ENCODE peak calls at places on chromosome 18, in nine cellular contexts. One of them, this sample, is unnamed.
A peak's percentile ranks its signal among the peaks of the same experiment; 100 is the strongest.

GRCh38 chr18:38698108-38698507 is 1132.5 kb upstream of the CELF4 start:
- DNase-seq in A549: no peak
- DNase-seq in NB4: no peak
- DNase-seq in Peyer's patch: no peak
- DNase-seq in uterus: no peak
- DNase-seq in upper lobe of left lung: no peak
- DNase-seq in heart left ventricle: no peak
- DNase-seq in body of pancreas: no peak
- DNase-seq in ovary: no peak
- DNase-seq in this sample: no peak

GRCh38 chr18:32441536-32441935 is 29.1 kb downstream of the GAREM1 start:
- DNase-seq in A549: no peak
- DNase-seq in NB4: no peak
- DNase-seq in Peyer's patch: no peak
- DNase-seq in uterus: no peak
- DNase-seq in upper lobe of left lung: no peak
- DNase-seq in heart left ventricle: no peak
- DNase-seq in body of pancreas: no peak
- DNase-seq in ovary: no peak
- DNase-seq in this sample: no peak

GRCh38 chr18:63590368-63590767 is 3.2 kb downstream of the SERPINB13 start:
- DNase-seq in A549: no peak
- DNase-seq in NB4: peak; percentile 97
- DNase-seq in Peyer's patch: no peak
- DNase-seq in uterus: no peak
- DNase-seq in upper lobe of left lung: peak; percentile 61
- DNase-seq in heart left ventricle: no peak
- DNase-seq in body of pancreas: no peak
- DNase-seq in ovary: no peak
- DNase-seq in this sample: no peak

GRCh38 chr18:6561029-6561861 is 146.5 kb upstream of the L3MBTL4 start:
- DNase-seq in A549: no peak
- DNase-seq in NB4: peak; percentile 68
- DNase-seq in Peyer's patch: no peak
- DNase-seq in uterus: peak; percentile 60
- DNase-seq in upper lobe of left lung: peak; percentile 88
- DNase-seq in heart left ventricle: no peak
- DNase-seq in body of pancreas: peak; percentile 81
- DNase-seq in ovary: peak; percentile 81
- DNase-seq in this sample: peak; percentile 64

GRCh38 chr18:73244411-73244810 is 376.6 kb upstream of the NETO1 start:
- DNase-seq in A549: no peak
- DNase-seq in NB4: no peak
- DNase-seq in Peyer's patch: no peak
- DNase-seq in uterus: no peak
- DNase-seq in upper lobe of left lung: no peak
- DNase-seq in heart left ventricle: no peak
- DNase-seq in body of pancreas: no peak
- DNase-seq in ovary: no peak
- DNase-seq in this sample: no peak

GRCh38 chr18:24656571-24656971 is 196.1 kb downstream of the HRH4 start:
- DNase-seq in A549: no peak
- DNase-seq in NB4: peak; percentile 63
- DNase-seq in Peyer's patch: no peak
- DNase-seq in uterus: peak; percentile 28
- DNase-seq in upper lobe of left lung: no peak
- DNase-seq in heart left ventricle: no peak
- DNase-seq in body of pancreas: no peak
- DNase-seq in ovary: no peak
- DNase-seq in this sample: no peak

GRCh38 chr18:52288403-52289004 is 51.5 kb upstream of the DCC start:
- DNase-seq in A549: no peak
- DNase-seq in NB4: peak; percentile 19
- DNase-seq in Peyer's patch: no peak
- DNase-seq in uterus: no peak
- DNase-seq in upper lobe of left lung: peak; percentile 31
- DNase-seq in heart left ventricle: no peak
- DNase-seq in body of pancreas: peak; percentile 24
- DNase-seq in ovary: no peak
- DNase-seq in this sample: peak; percentile 55

GRCh38 chr18:43656547-43656946 is 379.3 kb upstream of the SYT4 start:
- DNase-seq in A549: no peak
- DNase-seq in NB4: no peak
- DNase-seq in Peyer's patch: no peak
- DNase-seq in uterus: no peak
- DNase-seq in upper lobe of left lung: no peak
- DNase-seq in heart left ventricle: no peak
- DNase-seq in body of pancreas: no peak
- DNase-seq in ovary: no peak
- DNase-seq in this sample: no peak

GRCh38 chr18:28411806-28412205 is 234.9 kb upstream of the CDH2 start:
- DNase-seq in A549: no peak
- DNase-seq in NB4: no peak
- DNase-seq in Peyer's patch: no peak
- DNase-seq in uterus: no peak
- DNase-seq in upper lobe of left lung: no peak
- DNase-seq in heart left ventricle: no peak
- DNase-seq in body of pancreas: no peak
- DNase-seq in ovary: no peak
- DNase-seq in this sample: no peak

GRCh38 chr18:6401687-6402086 is 13.0 kb downstream of the L3MBTL4 start:
- DNase-seq in A549: no peak
- DNase-seq in NB4: peak; percentile 7
- DNase-seq in Peyer's patch: no peak
- DNase-seq in uterus: no peak
- DNase-seq in upper lobe of left lung: no peak
- DNase-seq in heart left ventricle: no peak
- DNase-seq in body of pancreas: no peak
- DNase-seq in ovary: no peak
- DNase-seq in this sample: peak; percentile 53

GRCh38 chr18:33132657-33133056 is 307.9 kb downstream of the CCDC178 start:
- DNase-seq in A549: no peak
- DNase-seq in NB4: no peak
- DNase-seq in Peyer's patch: no peak
- DNase-seq in uterus: no peak
- DNase-seq in upper lobe of left lung: no peak
- DNase-seq in heart left ventricle: no peak
- DNase-seq in body of pancreas: no peak
- DNase-seq in ovary: no peak
- DNase-seq in this sample: no peak

GRCh38 chr18:58590231-58590630 is 38.7 kb downstream of the ALPK2 start:
- DNase-seq in A549: no peak
- DNase-seq in NB4: no peak
- DNase-seq in Peyer's patch: no peak
- DNase-seq in uterus: peak; percentile 56
- DNase-seq in upper lobe of left lung: no peak
- DNase-seq in heart left ventricle: no peak
- DNase-seq in body of pancreas: no peak
- DNase-seq in ovary: no peak
- DNase-seq in this sample: peak; percentile 25

GRCh38 chr18:63433349-63433866 is 11.1 kb upstream of the VPS4B start:
- DNase-seq in A549: no peak
- DNase-seq in NB4: no peak
- DNase-seq in Peyer's patch: no peak
- DNase-seq in uterus: peak; percentile 58
- DNase-seq in upper lobe of left lung: no peak
- DNase-seq in heart left ventricle: no peak
- DNase-seq in body of pancreas: no peak
- DNase-seq in ovary: no peak
- DNase-seq in this sample: no peak

GRCh38 chr18:63775166-63775730 is at the start of gene SERPINB7:
- DNase-seq in A549: peak; percentile 4
- DNase-seq in NB4: no peak
- DNase-seq in Peyer's patch: no peak
- DNase-seq in uterus: no peak
- DNase-seq in upper lobe of left lung: no peak
- DNase-seq in heart left ventricle: no peak
- DNase-seq in body of pancreas: no peak
- DNase-seq in ovary: no peak
- DNase-seq in this sample: no peak

GRCh38 chr18:67010916-67011315 is 407.0 kb upstream of the CDH19 start:
- DNase-seq in A549: no peak
- DNase-seq in NB4: no peak
- DNase-seq in Peyer's patch: no peak
- DNase-seq in uterus: no peak
- DNase-seq in upper lobe of left lung: no peak
- DNase-seq in heart left ventricle: no peak
- DNase-seq in body of pancreas: no peak
- DNase-seq in ovary: no peak
- DNase-seq in this sample: no peak

GRCh38 chr18:70420151-70420898 is 131.5 kb downstream of the SOCS6 start:
- DNase-seq in A549: no peak
- DNase-seq in NB4: peak; percentile 51
- DNase-seq in Peyer's patch: no peak
- DNase-seq in uterus: peak; percentile 23
- DNase-seq in upper lobe of left lung: no peak
- DNase-seq in heart left ventricle: no peak
- DNase-seq in body of pancreas: no peak
- DNase-seq in ovary: no peak
- DNase-seq in this sample: no peak
- TF ChIP-seq POLR2A in A549: no peak
- TF ChIP-seq POLR2A in NB4: no peak
- TF ChIP-seq POLR2A in Peyer's patch: no peak
- TF ChIP-seq POLR2A in uterus: no peak
- TF ChIP-seq POLR2A in upper lobe of left lung: no peak
- TF ChIP-seq POLR2A in heart left ventricle: no peak
- TF ChIP-seq POLR2A in body of pancreas: no peak
- TF ChIP-seq POLR2A in ovary: no peak
- TF ChIP-seq POLR2A in this sample: no peak

DNA sequence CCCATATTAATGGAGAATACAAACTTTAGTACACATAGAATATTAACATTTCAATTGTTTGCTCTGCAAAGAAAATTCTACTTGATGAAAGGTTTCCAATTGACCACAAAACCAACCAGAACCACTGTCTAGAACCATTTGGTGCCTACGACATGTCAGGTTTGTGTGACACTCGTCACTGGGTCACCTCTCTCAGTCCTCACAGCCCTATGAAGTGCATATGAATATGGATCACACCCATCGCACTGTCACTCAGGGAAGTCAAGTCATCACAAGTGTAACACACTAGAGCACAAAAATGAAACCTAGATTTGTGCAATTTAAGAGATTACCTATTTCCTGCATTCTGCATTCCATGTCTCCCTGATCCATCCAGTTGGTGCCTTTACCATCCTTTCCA is 43.7 kb downstream of the PTPN2 start:
- DNase-seq in A549: no peak
- DNase-seq in NB4: no peak
- DNase-seq in Peyer's patch: no peak
- DNase-seq in uterus: no peak
- DNase-seq in upper lobe of left lung: no peak
- DNase-seq in heart left ventricle: no peak
- DNase-seq in body of pancreas: no peak
- DNase-seq in ovary: no peak
- DNase-seq in this sample: no peak
- H3K4me3 ChIP-seq in A549: no peak overlapping the region
- H3K4me3 ChIP-seq in NB4: no peak overlapping the region
- H3K4me3 ChIP-seq in Peyer's patch: no peak overlapping the region
- H3K4me3 ChIP-seq in uterus: no peak overlapping the region
- H3K4me3 ChIP-seq in upper lobe of left lung: no peak overlapping the region
- H3K4me3 ChIP-seq in heart left ventricle: no peak overlapping the region
- H3K4me3 ChIP-seq in body of pancreas: no peak overlapping the region
- H3K4me3 ChIP-seq in ovary: no peak overlapping the region
- H3K4me3 ChIP-seq in this sample: no peak overlapping the region

GRCh38 chr18:22933958-22934423 is 863 bp downstream of the RBBP8 start:
- DNase-seq in A549: no peak
- DNase-seq in NB4: no peak
- DNase-seq in Peyer's patch: no peak
- DNase-seq in uterus: no peak
- DNase-seq in upper lobe of left lung: no peak
- DNase-seq in heart left ventricle: no peak
- DNase-seq in body of pancreas: no peak
- DNase-seq in ovary: no peak
- DNase-seq in this sample: no peak

GRCh38 chr18:22934789-22935188 is 1.7 kb downstream of the RBBP8 start:
- DNase-seq in A549: no peak
- DNase-seq in NB4: peak; percentile 6
- DNase-seq in Peyer's patch: no peak
- DNase-seq in uterus: no peak
- DNase-seq in upper lobe of left lung: no peak
- DNase-seq in heart left ventricle: no peak
- DNase-seq in body of pancreas: no peak
- DNase-seq in ovary: no peak
- DNase-seq in this sample: no peak

GRCh38 chr18:22933206-22933957 is at the start of gene RBBP8:
- DNase-seq in A549: peak; percentile 54
- DNase-seq in NB4: peak; percentile 92
- DNase-seq in Peyer's patch: peak; percentile 81
- DNase-seq in uterus: peak; percentile 80
- DNase-seq in upper lobe of left lung: peak; percentile 88
- DNase-seq in heart left ventricle: peak; percentile 93
- DNase-seq in body of pancreas: peak; percentile 83
- DNase-seq in ovary: peak; percentile 87
- DNase-seq in this sample: peak; percentile 92

GRCh38 chr18:22936515-22936914 is 3.4 kb downstream of the RBBP8 start:
- DNase-seq in A549: no peak
- DNase-seq in NB4: no peak
- DNase-seq in Peyer's patch: no peak
- DNase-seq in uterus: no peak
- DNase-seq in upper lobe of left lung: no peak
- DNase-seq in heart left ventricle: no peak
- DNase-seq in body of pancreas: no peak
- DNase-seq in ovary: no peak
- DNase-seq in this sample: no peak

GRCh38 chr18:22935431-22935830 is 2.3 kb downstream of the RBBP8 start:
- DNase-seq in A549: no peak
- DNase-seq in NB4: peak; percentile 36
- DNase-seq in Peyer's patch: no peak
- DNase-seq in uterus: no peak
- DNase-seq in upper lobe of left lung: no peak
- DNase-seq in heart left ventricle: no peak
- DNase-seq in body of pancreas: no peak
- DNase-seq in ovary: no peak
- DNase-seq in this sample: no peak
- TF ChIP-seq POLR2A in A549: no peak
- TF ChIP-seq POLR2A in NB4: no peak
- TF ChIP-seq POLR2A in Peyer's patch: no peak
- TF ChIP-seq POLR2A in uterus: no peak
- TF ChIP-seq POLR2A in upper lobe of left lung: no peak
- TF ChIP-seq POLR2A in heart left ventricle: no peak
- TF ChIP-seq POLR2A in body of pancreas: no peak
- TF ChIP-seq POLR2A in ovary: no peak
- TF ChIP-seq POLR2A in this sample: no peak

DNA sequence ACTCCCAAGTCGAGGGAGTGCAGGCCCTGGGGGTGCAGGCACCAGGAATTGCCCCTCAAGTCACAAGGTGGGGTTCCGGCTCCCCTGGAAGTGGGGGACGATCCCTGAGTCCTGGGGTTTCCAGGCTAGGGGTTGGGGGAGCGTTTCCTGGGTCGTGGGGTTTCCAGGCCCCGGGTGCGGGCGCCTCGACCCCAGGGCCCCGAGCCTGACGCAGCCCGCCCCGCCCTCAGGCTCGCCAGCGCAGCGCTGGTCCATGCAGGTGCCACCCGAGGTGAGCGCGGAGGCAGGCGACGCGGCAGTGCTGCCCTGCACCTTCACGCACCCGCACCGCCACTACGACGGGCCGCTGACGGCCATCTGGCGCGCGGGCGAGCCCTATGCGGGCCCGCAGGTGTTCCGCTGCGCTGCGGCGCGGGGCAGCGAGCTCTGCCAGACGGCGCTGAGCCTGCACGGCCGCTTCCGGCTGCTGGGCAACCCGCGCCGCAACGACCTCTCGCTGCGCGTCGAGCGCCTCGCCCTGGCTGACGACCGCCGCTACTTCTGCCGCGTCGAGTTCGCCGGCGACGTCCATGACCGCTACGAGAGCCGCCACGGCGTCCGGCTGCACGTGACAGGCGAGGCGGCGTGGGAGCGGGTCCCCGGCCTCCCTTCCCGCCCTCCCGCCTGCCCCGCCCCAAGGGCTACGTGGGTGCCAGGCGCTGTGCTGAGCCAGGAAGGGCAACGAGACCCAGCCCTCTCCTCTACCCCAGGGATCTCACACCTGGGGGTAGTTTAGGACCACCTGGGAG is 12.0 kb downstream of the SIGLEC15 start:
- DNase-seq in A549: no peak
- DNase-seq in NB4: peak; percentile 76
- DNase-seq in Peyer's patch: no peak
- DNase-seq in uterus: no peak
- DNase-seq in upper lobe of left lung: peak; percentile 50
- DNase-seq in heart left ventricle: peak; percentile 83
- DNase-seq in body of pancreas: peak; percentile 41
- DNase-seq in ovary: no peak
- DNase-seq in this sample: peak; percentile 49
- H3K4me3 ChIP-seq in A549: peak overlapping the region; percentile 27
- H3K4me3 ChIP-seq in NB4: no peak overlapping the region
- H3K4me3 ChIP-seq in Peyer's patch: peak overlapping the region; percentile 26
- H3K4me3 ChIP-seq in uterus: no peak overlapping the region
- H3K4me3 ChIP-seq in upper lobe of left lung: peak overlapping the region; percentile 28
- H3K4me3 ChIP-seq in heart left ventricle: peak overlapping the region; percentile 45
- H3K4me3 ChIP-seq in body of pancreas: no peak overlapping the region
- H3K4me3 ChIP-seq in ovary: no peak overlapping the region
- H3K4me3 ChIP-seq in this sample: peak overlapping the region; percentile 20